ENCODE peak calls at places on chromosomes 2 and 18, in six cellular contexts. S, U, P, T, L and I are unnamed samples.

GRCh38 chr2:169034256-169034655 is 3.1 kb upstream of the ABCB11 start:
- DNase-seq in P (no peak), S (no peak), U (no peak), T (no peak), L (peak; percentile 37), I (no peak)

GRCh38 chr2:44016282-44016681 is 20.5 kb upstream of the LRPPRC start:
- DNase-seq in U (peak; percentile 52), S (peak; percentile 39), T (no peak), L (peak; percentile 75), P (no peak), I (no peak)

GRCh38 chr2:12099374-12099773 is 352.9 kb downstream of the LPIN1 start:
- DNase-seq in U (no peak), S (no peak), L (no peak), T (no peak), P (no peak), I (no peak)

GRCh38 chr2:68463287-68463877 is 3.7 kb downstream of the FBXO48 start:
- DNase-seq in L (peak; percentile 73), S (no peak), P (peak; percentile 63), U (peak; percentile 69), T (no peak), I (no peak)

GRCh38 chr2:105287692-105288091 is 41.8 kb downstream of the TGFBRAP1 start:
- DNase-seq in L (peak; percentile 46), T (no peak), S (no peak), P (peak; percentile 33), U (peak; percentile 45), I (no peak)

GRCh38 chr2:57850415-57851130 is 196.0 kb upstream of the VRK2 start:
- DNase-seq in L (no peak), P (no peak), T (no peak), U (no peak), S (no peak), I (no peak)

GRCh38 chr18:77250926-77251729 is 1.5 kb downstream of the GALR1 start:
- DNase-seq in S (no peak), P (peak; percentile 24), T (no peak), U (peak; percentile 14), L (no peak), I (no peak)

GRCh38 chr18:46171331-46171730 is 67.1 kb downstream of the HAUS1 start:
- DNase-seq in S (no peak), P (no peak), U (no peak), L (no peak), T (no peak), I (no peak)

GRCh38 chr2:172449916-172450550 is 22.6 kb downstream of the ITGA6 start:
- DNase-seq in L (no peak), T (no peak), U (no peak), S (no peak), P (no peak), I (no peak)

GRCh38 chr2:172196768-172197322 is 94.1 kb upstream of the DLX2 start:
- DNase-seq in U (peak; percentile 58), T (no peak), P (no peak), L (peak; percentile 55), S (peak; percentile 61), I (no peak)

GRCh38 chr2:112692496-112692911 is 28.3 kb upstream of the NT5DC4 start:
- DNase-seq in P (no peak), L (peak; percentile 91), T (no peak), S (peak; percentile 77), U (peak; percentile 94), I (peak; percentile 29)

GRCh38 chr2:207929923-207930322 is 95.4 kb downstream of the PLEKHM3 start:
- DNase-seq in U (no peak), P (no peak), T (no peak), L (no peak), S (no peak), I (no peak)

GRCh38 chr2:211331736-211332135 is 775.3 kb downstream of the CPS1 start:
- DNase-seq in S (no peak), T (no peak), U (no peak), L (no peak), P (no peak), I (no peak)

GRCh38 chr2:57906152-57906732 is 140.4 kb upstream of the VRK2 start:
- DNase-seq in L (peak; percentile 55), U (peak; percentile 72), S (no peak), T (no peak), P (peak; percentile 49), I (no peak)

GRCh38 chr2:178152033-178152432 is 39.8 kb downstream of the RBM45 start:
- DNase-seq in L (peak; percentile 57), U (peak; percentile 59), T (no peak), P (no peak), S (no peak), I (no peak)

GRCh38 chr2:134897932-134898331 is 20.7 kb upstream of the CCNT2 start:
- DNase-seq in T (no peak), U (peak; percentile 38), P (peak; percentile 9), L (no peak), S (no peak), I (no peak)

GRCh38 chr18:55047546-55047945 is 88.3 kb upstream of the CCDC68 start:
- DNase-seq in U (no peak), L (peak; percentile 12), T (no peak), P (no peak), S (no peak), I (no peak)

GRCh38 chr2:11784747-11785610 is 38.5 kb downstream of the LPIN1 start:
- DNase-seq in S (no peak), P (peak; percentile 91), U (peak; percentile 43), L (peak; percentile 60), T (no peak), I (peak; percentile 15)

GRCh38 chr18:55856191-55856590 is 268.2 kb upstream of the TCF4 start:
- DNase-seq in U (peak; percentile 25), P (no peak), T (no peak), L (peak; percentile 43), S (no peak), I (no peak)

GRCh38 chr2:185787530-185788145 is 49.0 kb downstream of the FSIP2 start:
- DNase-seq in P (no peak), S (no peak), L (no peak), T (no peak), U (peak; percentile 54), I (no peak)

GRCh38 chr2:65128297-65129190 is 1.4 kb downstream of the RAB1A start:
- DNase-seq in P (no peak), L (peak; percentile 31), T (peak; percentile 74), S (peak; percentile 47), U (peak; percentile 79), I (no peak)

GRCh38 chr2:17422066-17422465 is 96.2 kb downstream of the RAD51AP2 start:
- DNase-seq in P (no peak), T (no peak), U (no peak), S (no peak), L (no peak), I (no peak)

DNA sequence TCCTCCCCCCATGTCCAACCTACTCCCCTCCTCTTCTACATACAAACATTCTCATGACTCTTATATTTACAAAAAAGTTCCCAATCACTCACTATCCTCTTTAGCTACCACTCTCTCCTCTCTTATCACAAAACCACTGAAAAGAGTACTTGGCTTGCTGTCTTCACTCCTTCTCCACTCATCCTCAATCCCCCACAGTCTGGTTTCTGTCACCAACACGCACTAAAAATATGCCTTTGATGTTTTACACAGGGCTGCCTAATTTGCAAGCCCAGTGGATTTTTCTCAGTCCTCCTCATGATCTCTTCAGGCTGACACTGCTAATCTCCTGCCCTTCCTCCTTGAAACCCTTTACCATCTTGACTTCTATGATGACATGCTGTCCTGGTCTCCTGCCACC is 159.4 kb downstream of the TNS1 start:
- DNase-seq in T (no peak), L (no peak), P (no peak), U (no peak), S (no peak), I (no peak)
- H3K27ac ChIP-seq in T (peak overlapping the region; percentile 2), L (no peak overlapping the region), P (no peak overlapping the region), U (no peak overlapping the region), S (peak overlapping the region; percentile 61), I (no peak overlapping the region)

DNA sequence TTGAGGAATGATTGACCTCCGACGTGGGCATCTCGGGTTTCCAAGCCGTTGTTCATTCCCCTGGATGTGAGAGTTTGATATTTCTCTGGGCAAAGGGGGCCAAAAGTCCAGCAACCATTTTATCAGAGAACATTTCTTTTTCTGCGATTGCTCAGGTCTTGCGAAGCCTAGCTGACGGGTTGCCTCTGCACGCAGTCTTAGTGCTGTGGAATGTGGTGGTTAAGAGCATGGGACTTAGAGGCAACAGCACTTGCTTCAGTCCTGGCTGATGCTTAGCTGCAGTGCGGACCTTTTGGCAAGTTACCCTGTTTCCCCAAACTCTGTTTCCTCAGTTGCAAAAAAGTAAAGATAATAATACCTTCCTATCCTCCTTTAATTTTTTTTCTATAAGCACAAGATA is 45.0 kb downstream of the FAP start:
- DNase-seq in T (no peak), L (no peak), P (no peak), S (no peak), U (peak; percentile 38), I (no peak)
- H3K36me3 ChIP-seq in T (no peaks in the 10 kb centered on the region), L (no peaks in the 10 kb centered on the region), P (peaks cover 62% of the 10 kb centered on the region), S (no peaks in the 10 kb centered on the region), U (peaks cover 10% of the 10 kb centered on the region), I (no peaks in the 10 kb centered on the region)

GRCh38 chr18:48993586-48993985 is 42.8 kb upstream of the SMAD7 start:
- DNase-seq in P (no peak), S (no peak), L (peak; percentile 4), T (no peak), U (no peak), I (no peak)

GRCh38 chr18:48992791-48993555 is 42.2 kb upstream of the SMAD7 start:
- DNase-seq in P (no peak), L (peak; percentile 62), U (no peak), S (peak; percentile 69), T (no peak), I (no peak)

GRCh38 chr18:48996041-48996440 is 45.3 kb upstream of the SMAD7 start:
- DNase-seq in U (no peak), S (no peak), T (no peak), P (no peak), L (no peak), I (no peak)

GRCh38 chr18:48994926-48995835 is 44.4 kb upstream of the SMAD7 start:
- DNase-seq in L (no peak), U (no peak), S (no peak), P (no peak), T (no peak), I (no peak)

DNA sequence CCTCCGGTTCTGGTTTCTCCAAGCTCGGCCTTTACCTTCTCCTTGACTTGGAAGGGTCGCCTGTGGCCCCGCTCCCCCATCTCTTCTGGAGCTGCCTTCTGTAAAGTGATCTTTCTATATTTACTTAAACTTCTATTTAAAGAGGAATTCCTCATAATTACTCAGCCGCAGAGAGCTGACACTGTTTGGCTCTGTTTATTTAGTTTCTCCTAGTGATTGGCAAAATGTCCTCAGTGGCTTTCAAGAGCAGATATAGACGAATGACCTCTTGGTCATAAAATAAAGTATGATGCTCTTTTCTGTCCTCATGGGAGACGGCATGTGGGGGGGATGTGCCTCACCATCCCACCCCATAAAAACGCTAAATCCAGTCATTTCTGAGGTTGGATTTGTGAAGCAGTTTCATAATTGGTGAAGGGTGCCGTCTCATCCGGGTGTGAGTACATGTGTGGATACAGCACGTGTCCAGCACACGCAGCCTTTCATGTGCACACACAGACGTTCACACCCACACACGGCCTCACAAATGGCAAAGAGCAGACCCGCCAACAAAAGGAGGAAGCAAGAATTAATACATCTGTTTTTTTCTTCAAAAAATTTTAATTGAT is 43.4 kb upstream of the SMAD7 start:
- DNase-seq in S (peak; percentile 69), L (peak; percentile 49), P (no peak), U (peak; percentile 85), T (no peak), I (no peak)
- H3K4me1 ChIP-seq in S (peaks cover 60% of the 10 kb centered on the region), L (peaks cover 71% of the 10 kb centered on the region), P (peaks cover 39% of the 10 kb centered on the region), U (peaks cover 54% of the 10 kb centered on the region), T (peaks cover 5% of the 10 kb centered on the region), I (peaks cover 20% of the 10 kb centered on the region)

DNA sequence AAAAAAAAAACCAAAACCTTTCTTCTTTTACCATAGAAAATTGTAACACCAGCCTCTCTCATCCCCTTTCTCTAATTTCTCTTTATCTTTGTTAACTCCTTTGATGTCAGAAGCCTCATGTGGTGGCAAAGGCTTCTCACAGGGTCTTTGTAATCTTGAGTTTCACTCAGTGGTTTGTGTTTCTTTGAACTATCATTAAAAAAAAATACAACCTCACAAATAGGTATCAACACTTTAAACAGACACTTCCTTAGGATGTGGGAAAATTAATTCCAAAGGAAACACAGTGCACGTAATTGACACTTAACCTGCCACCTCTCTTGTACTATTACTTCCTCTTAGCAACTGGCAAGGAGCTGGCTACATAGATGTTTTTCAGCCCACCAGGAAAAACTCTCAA is 193.3 kb downstream of the MYO3B start:
- DNase-seq in L (no peak), U (no peak), T (no peak), S (no peak), P (no peak), I (no peak)
- H3K27ac ChIP-seq in L (no peak overlapping the region), U (no peak overlapping the region), T (no peak overlapping the region), S (no peak overlapping the region), P (no peak overlapping the region), I (no peak overlapping the region)